ENCODE peak calls at places on chromosomes 13 and 19, in seven cellular contexts. One of them, this sample, is unnamed.
A peak's percentile ranks its signal among the peaks of the same experiment; 100 is the strongest.

GRCh38 chr13:78595819-78596700 is 7.3 kb downstream of the POU4F1 start:
- DNase-seq in mesenchymal stem cell: no peak
- DNase-seq in trophoblast cell: no peak
- DNase-seq in IMR-90: no peak
- DNase-seq in H9: peak; percentile 78
- DNase-seq in H1: no peak
- DNase-seq in mesendoderm: peak; percentile 63
- DNase-seq in this sample: peak; percentile 66

GRCh38 chr19:56837004-56837403 is 3.5 kb downstream of the PEG3 start:
- DNase-seq in H9: no peak
- DNase-seq in mesenchymal stem cell: no peak
- DNase-seq in trophoblast cell: peak; percentile 54
- DNase-seq in H1: no peak
- DNase-seq in IMR-90: no peak
- DNase-seq in mesendoderm: peak; percentile 76
- DNase-seq in this sample: no peak

GRCh38 chr13:85995788-85996418 is 196.7 kb upstream of the SLITRK6 start:
- DNase-seq in IMR-90: no peak
- DNase-seq in trophoblast cell: no peak
- DNase-seq in H1: no peak
- DNase-seq in H9: no peak
- DNase-seq in mesendoderm: no peak
- DNase-seq in mesenchymal stem cell: no peak
- DNase-seq in this sample: no peak

GRCh38 chr13:95858286-95859075 is 181.5 kb downstream of the DNAJC3 start:
- DNase-seq in IMR-90: peak; percentile 55
- DNase-seq in mesenchymal stem cell: no peak
- DNase-seq in trophoblast cell: no peak
- DNase-seq in H1: no peak
- DNase-seq in H9: no peak
- DNase-seq in mesendoderm: peak; percentile 12
- DNase-seq in this sample: no peak

GRCh38 chr19:47255947-47256687 is at the start of gene CCDC9:
- DNase-seq in mesenchymal stem cell: peak; percentile 95
- DNase-seq in trophoblast cell: peak; percentile 94
- DNase-seq in mesendoderm: peak; percentile 99
- DNase-seq in H9: peak; percentile 99
- DNase-seq in H1: peak; percentile 91
- DNase-seq in IMR-90: peak; percentile 95
- DNase-seq in this sample: peak; percentile 95

GRCh38 chr13:39602277-39602613 is 748 bp downstream of the LHFPL6 start:
- DNase-seq in mesendoderm: no peak
- DNase-seq in IMR-90: no peak
- DNase-seq in H9: no peak
- DNase-seq in mesenchymal stem cell: no peak
- DNase-seq in trophoblast cell: no peak
- DNase-seq in H1: no peak
- DNase-seq in this sample: no peak

GRCh38 chr13:88376762-88377388 is 705.7 kb downstream of the SLITRK5 start:
- DNase-seq in IMR-90: no peak
- DNase-seq in H1: no peak
- DNase-seq in H9: no peak
- DNase-seq in trophoblast cell: no peak
- DNase-seq in mesenchymal stem cell: no peak
- DNase-seq in mesendoderm: no peak
- DNase-seq in this sample: no peak

GRCh38 chr13:37173214-37173613 is 67.8 kb upstream of the CSNK1A1L start:
- DNase-seq in H1: no peak
- DNase-seq in IMR-90: peak; percentile 89
- DNase-seq in H9: no peak
- DNase-seq in mesendoderm: peak; percentile 60
- DNase-seq in mesenchymal stem cell: peak; percentile 31
- DNase-seq in trophoblast cell: no peak
- DNase-seq in this sample: no peak

GRCh38 chr19:15812059-15812722 is 3.3 kb downstream of the OR10H1 start:
- DNase-seq in mesendoderm: no peak
- DNase-seq in trophoblast cell: peak; percentile 35
- DNase-seq in IMR-90: no peak
- DNase-seq in H9: no peak
- DNase-seq in mesenchymal stem cell: no peak
- DNase-seq in H1: no peak
- DNase-seq in this sample: no peak

GRCh38 chr19:12872941-12873890 is 8.0 kb downstream of the DNASE2 start:
- DNase-seq in IMR-90: peak; percentile 37
- DNase-seq in trophoblast cell: peak; percentile 97
- DNase-seq in mesenchymal stem cell: peak; percentile 26
- DNase-seq in H1: no peak
- DNase-seq in H9: peak; percentile 84
- DNase-seq in mesendoderm: peak; percentile 66
- DNase-seq in this sample: no peak

DNA sequence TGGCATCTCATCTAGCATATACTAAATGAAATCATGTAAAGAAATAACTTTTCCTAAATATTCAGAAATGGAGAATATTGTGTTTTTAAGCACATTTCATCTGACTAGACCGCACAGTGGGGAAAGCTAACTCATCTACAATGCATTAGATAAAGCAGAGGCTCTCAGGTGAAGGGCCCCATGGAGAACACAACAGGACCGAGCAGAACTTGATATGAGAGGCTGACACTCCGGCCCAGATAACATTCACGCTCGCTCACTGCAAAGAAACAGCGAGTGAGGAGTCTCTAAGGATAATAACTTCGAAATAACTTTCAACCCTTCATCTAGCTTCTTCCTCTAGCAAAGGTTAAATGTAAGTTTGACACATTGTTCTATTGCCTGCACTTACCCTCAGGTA is 130.6 kb downstream of the PCDH9 start:
- DNase-seq in trophoblast cell: no peak
- DNase-seq in H9: no peak
- DNase-seq in IMR-90: no peak
- DNase-seq in mesenchymal stem cell: no peak
- DNase-seq in mesendoderm: peak; percentile 69
- DNase-seq in H1: no peak
- DNase-seq in this sample: no peak
- H3K9ac ChIP-seq in trophoblast cell: no peak overlapping the region
- H3K9ac ChIP-seq in H9: no peak overlapping the region
- H3K9ac ChIP-seq in IMR-90: no peak overlapping the region
- H3K9ac ChIP-seq in mesenchymal stem cell: no peak overlapping the region
- H3K9ac ChIP-seq in mesendoderm: no peak overlapping the region
- H3K9ac ChIP-seq in H1: no peak overlapping the region
- H3K9ac ChIP-seq in this sample: no peak overlapping the region

DNA sequence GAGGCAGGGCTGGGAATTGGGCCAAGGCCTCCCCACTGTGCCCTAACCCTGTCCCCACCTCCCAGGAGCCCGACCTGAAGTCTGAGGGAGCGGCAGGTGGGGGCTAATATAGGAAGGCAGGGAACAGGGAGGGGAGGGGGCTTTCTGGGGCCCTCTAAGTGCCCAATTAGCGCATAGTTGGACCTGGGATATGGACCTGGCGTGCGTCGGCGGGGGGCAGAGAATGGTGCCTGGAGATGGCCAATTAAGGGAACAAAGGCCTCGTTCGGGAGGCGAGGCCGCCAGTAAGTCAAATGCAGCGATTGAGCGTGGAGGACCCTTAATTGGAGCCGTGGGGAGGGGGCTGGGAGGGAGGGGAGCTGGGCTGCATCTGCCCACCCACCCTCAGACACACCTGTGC is at the start of gene C19orf85:
- DNase-seq in trophoblast cell: no peak
- DNase-seq in mesendoderm: peak; percentile 27
- DNase-seq in H9: peak; percentile 83
- DNase-seq in H1: no peak
- DNase-seq in mesenchymal stem cell: no peak
- DNase-seq in IMR-90: no peak
- DNase-seq in this sample: peak; percentile 81
- H2AK5ac ChIP-seq in trophoblast cell: no peak within 1 kb of the TSS
- H2AK5ac ChIP-seq in mesendoderm: no peak within 1 kb of the TSS
- H2AK5ac ChIP-seq in H9: no peak within 1 kb of the TSS
- H2AK5ac ChIP-seq in H1: peak within 1 kb of the TSS; percentile 84
- H2AK5ac ChIP-seq in mesenchymal stem cell: no peak within 1 kb of the TSS
- H2AK5ac ChIP-seq in IMR-90: no peak within 1 kb of the TSS
- H2AK5ac ChIP-seq in this sample: peak within 1 kb of the TSS; percentile 98

DNA sequence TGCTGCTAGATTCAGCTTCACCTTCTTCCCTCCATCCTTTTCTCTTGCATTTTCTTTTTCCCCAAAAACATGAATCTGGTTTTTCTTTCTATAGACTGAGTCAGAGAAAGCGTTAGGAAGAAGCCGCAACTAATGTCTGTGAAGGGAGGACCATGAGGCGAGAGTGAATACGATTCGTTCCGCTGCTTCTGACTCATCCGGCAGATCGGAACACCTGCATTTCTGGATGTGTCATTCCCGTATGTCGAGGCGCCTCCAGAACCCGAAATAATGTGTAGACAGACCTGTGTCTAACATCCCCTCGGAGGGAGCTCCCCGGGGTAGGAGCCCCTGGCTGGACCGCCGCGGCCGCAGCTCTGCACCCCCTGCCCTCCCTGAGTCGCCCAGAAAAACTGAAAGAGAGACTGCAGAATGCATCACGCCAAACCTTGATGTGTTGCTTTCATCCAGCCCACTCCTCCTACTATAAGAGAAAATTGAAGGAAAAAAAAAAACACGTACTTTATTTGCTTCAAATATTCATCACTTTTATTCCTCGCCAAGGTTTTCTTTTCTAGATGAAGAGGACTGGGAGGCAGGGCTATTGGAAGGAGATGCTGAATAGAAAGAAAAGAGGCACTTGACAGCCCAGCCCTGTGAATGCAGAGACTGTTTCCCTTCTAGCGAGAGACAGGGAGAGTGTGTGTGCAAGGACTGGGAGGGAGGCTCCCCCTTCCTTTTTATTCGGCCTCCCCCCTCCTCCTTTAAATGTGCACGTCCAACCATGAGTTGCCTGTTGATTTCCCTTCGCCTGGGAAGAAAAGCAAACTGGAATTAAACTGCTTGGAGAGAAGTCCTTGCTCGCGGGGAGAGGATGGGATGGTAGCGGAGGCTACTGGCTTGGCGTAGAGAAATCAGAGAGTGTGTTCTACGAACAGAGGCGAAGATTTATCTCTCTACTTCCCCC is 610 bp upstream of the PCDH17 start:
- DNase-seq in H9: peak; percentile 35
- DNase-seq in trophoblast cell: no peak
- DNase-seq in IMR-90: no peak
- DNase-seq in mesendoderm: peak; percentile 30
- DNase-seq in H1: no peak
- DNase-seq in mesenchymal stem cell: peak; percentile 64
- DNase-seq in this sample: no peak
- H3K9ac ChIP-seq in H9: no peak overlapping the region
- H3K9ac ChIP-seq in trophoblast cell: no peak overlapping the region
- H3K9ac ChIP-seq in IMR-90: no peak overlapping the region
- H3K9ac ChIP-seq in mesendoderm: peak overlapping the region; percentile 59
- H3K9ac ChIP-seq in H1: no peak overlapping the region
- H3K9ac ChIP-seq in mesenchymal stem cell: no peak overlapping the region
- H3K9ac ChIP-seq in this sample: no peak overlapping the region

GRCh38 chr13:98284677-98285076 is 107.6 kb upstream of the RNF113B start:
- DNase-seq in IMR-90: no peak
- DNase-seq in H1: no peak
- DNase-seq in trophoblast cell: no peak
- DNase-seq in mesendoderm: no peak
- DNase-seq in H9: no peak
- DNase-seq in mesenchymal stem cell: no peak
- DNase-seq in this sample: no peak
- H2AK5ac ChIP-seq in IMR-90: no peak overlapping the region
- H2AK5ac ChIP-seq in H1: no peak overlapping the region
- H2AK5ac ChIP-seq in trophoblast cell: no peak overlapping the region
- H2AK5ac ChIP-seq in mesendoderm: no peak overlapping the region
- H2AK5ac ChIP-seq in H9: no peak overlapping the region
- H2AK5ac ChIP-seq in mesenchymal stem cell: peak overlapping the region; percentile 94
- H2AK5ac ChIP-seq in this sample: no peak overlapping the region

GRCh38 chr19:17489392-17490030 is 19.2 kb downstream of the SLC27A1 start:
- DNase-seq in mesendoderm: no peak
- DNase-seq in H9: no peak
- DNase-seq in mesenchymal stem cell: no peak
- DNase-seq in H1: no peak
- DNase-seq in IMR-90: no peak
- DNase-seq in trophoblast cell: peak; percentile 83
- DNase-seq in this sample: no peak
- H3K9ac ChIP-seq in mesendoderm: peak overlapping the region; percentile 10
- H3K9ac ChIP-seq in H9: no peak overlapping the region
- H3K9ac ChIP-seq in mesenchymal stem cell: no peak overlapping the region
- H3K9ac ChIP-seq in H1: no peak overlapping the region
- H3K9ac ChIP-seq in IMR-90: no peak overlapping the region
- H3K9ac ChIP-seq in trophoblast cell: no peak overlapping the region
- H3K9ac ChIP-seq in this sample: no peak overlapping the region

DNA sequence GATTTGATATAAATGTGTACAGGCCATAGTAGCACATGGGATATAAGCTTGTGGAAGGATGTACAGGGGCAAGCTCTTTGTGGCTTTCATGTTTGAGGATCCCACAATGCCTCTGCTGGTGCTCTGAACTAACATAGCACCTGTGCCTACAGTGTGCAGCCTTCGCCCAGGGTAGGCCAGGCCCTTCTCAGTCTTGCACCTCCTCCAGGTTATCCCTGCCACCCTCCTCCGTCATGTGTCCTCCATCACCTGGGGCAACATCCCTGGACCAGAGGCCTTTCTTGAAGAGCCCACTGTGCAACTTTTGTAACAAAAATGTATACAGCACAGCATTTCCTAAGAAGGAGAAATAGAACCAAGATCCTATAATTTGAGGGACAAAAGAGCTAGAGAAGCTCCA is 306.8 kb downstream of the IRS2 start:
- DNase-seq in mesendoderm: no peak
- DNase-seq in H1: no peak
- DNase-seq in mesenchymal stem cell: no peak
- DNase-seq in trophoblast cell: no peak
- DNase-seq in IMR-90: no peak
- DNase-seq in H9: no peak
- DNase-seq in this sample: no peak
- H2AK5ac ChIP-seq in mesendoderm: no peak overlapping the region
- H2AK5ac ChIP-seq in H1: no peak overlapping the region
- H2AK5ac ChIP-seq in mesenchymal stem cell: no peak overlapping the region
- H2AK5ac ChIP-seq in trophoblast cell: no peak overlapping the region
- H2AK5ac ChIP-seq in IMR-90: no peak overlapping the region
- H2AK5ac ChIP-seq in H9: no peak overlapping the region
- H2AK5ac ChIP-seq in this sample: no peak overlapping the region

DNA sequence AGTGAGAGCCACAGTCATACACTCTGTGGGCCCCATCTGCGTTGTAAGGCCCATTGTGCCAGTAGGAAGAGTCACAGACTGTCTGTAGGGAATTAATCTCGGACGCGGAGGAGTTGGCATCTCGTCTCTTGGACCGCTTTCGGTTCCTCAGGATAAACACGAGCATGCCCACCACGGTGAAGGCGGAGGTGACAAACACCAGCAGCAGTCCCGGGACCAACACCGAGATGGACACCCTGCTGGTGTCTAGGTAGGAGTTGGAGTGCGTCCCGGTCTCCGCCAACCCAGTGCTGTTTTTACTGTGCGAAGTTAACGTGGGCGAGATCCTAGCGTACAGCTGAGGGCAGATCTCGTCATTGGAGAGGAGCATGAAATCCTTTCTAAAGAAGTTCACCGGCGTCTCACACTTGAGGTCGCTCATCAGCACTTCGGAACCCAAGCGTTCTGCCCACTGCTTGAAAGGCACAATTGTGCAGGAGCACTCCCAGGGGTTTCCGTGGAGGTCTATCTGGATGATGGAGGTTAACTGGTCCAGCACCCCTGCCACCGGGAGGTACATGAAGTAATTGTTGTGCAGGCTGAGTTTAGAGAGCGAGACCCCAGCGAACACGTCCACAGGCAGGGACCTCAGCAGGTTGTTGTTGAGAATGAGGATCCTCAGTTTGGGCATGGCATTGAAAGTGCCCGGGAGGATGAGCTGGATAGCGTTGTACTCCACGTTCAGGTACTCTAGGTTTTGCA is 2.7 kb downstream of the SLITRK1 start:
- DNase-seq in trophoblast cell: no peak
- DNase-seq in H1: no peak
- DNase-seq in H9: peak; percentile 39
- DNase-seq in mesendoderm: no peak
- DNase-seq in mesenchymal stem cell: no peak
- DNase-seq in IMR-90: no peak
- DNase-seq in this sample: no peak
- H3K9ac ChIP-seq in trophoblast cell: no peak overlapping the region
- H3K9ac ChIP-seq in H1: no peak overlapping the region
- H3K9ac ChIP-seq in H9: no peak overlapping the region
- H3K9ac ChIP-seq in mesendoderm: no peak overlapping the region
- H3K9ac ChIP-seq in mesenchymal stem cell: no peak overlapping the region
- H3K9ac ChIP-seq in IMR-90: no peak overlapping the region
- H3K9ac ChIP-seq in this sample: no peak overlapping the region